ENCODE peak calls at places on chromosome 18, in seven cellular contexts. F, U, K, C, O, V and A are unnamed samples.
A peak's percentile ranks its signal among the peaks of the same experiment; 100 is the strongest.

GRCh38 chr18:66900837-66901236 is 296.9 kb upstream of the CDH19 start:
- DNase-seq in C (no peak), F (no peak), O (no peak), K (no peak), U (no peak), V (no peak), A (no peak)

GRCh38 chr18:46555724-46556123 is 101.3 kb downstream of the LOXHD1 start:
- DNase-seq in V (no peak), O (peak; percentile 60), C (peak; percentile 3), F (peak; percentile 88), U (peak; percentile 34), K (no peak), A (no peak)

GRCh38 chr18:52667388-52667787 is 327.4 kb downstream of the DCC start:
- DNase-seq in V (no peak), F (no peak), C (no peak), O (no peak), K (no peak), U (no peak), A (no peak)

GRCh38 chr18:62400916-62401315 is 75.8 kb downstream of the TNFRSF11A start:
- DNase-seq in C (no peak), V (no peak), O (no peak), F (no peak), U (no peak), K (no peak), A (no peak)

GRCh38 chr18:50738103-50738757 is 81.6 kb downstream of the MRO start:
- DNase-seq in O (no peak), U (no peak), V (no peak), F (no peak), K (no peak), C (no peak), A (no peak)

GRCh38 chr18:24268784-24269550 is 128.7 kb downstream of the OSBPL1A start:
- DNase-seq in O (no peak), V (no peak), U (no peak), K (no peak), C (no peak), F (no peak), A (no peak)

GRCh38 chr18:22114526-22115321 is 54.7 kb upstream of the GATA6 start:
- DNase-seq in F (no peak), U (no peak), C (no peak), K (no peak), V (no peak), O (no peak), A (no peak)

GRCh38 chr18:32373995-32374394 is 96.7 kb downstream of the GAREM1 start:
- DNase-seq in C (peak; percentile 52), U (no peak), O (no peak), V (no peak), K (peak; percentile 47), F (no peak), A (no peak)

GRCh38 chr18:63762518-63762917 is 12.7 kb upstream of the SERPINB7 start:
- DNase-seq in C (peak; percentile 89), V (no peak), U (no peak), K (peak; percentile 45), O (no peak), F (no peak), A (no peak)

GRCh38 chr18:72833471-72833870 is 34.3 kb downstream of the NETO1 start:
- DNase-seq in F (no peak), C (no peak), O (no peak), U (no peak), V (no peak), K (peak; percentile 37), A (no peak)

GRCh38 chr18:11671156-11671555 is 17.9 kb upstream of the GNAL start:
- DNase-seq in K (no peak), U (no peak), F (peak; percentile 21), V (no peak), O (no peak), C (no peak), A (no peak)

GRCh38 chr18:25230658-25231326 is 121.2 kb downstream of the ZNF521 start:
- DNase-seq in K (peak; percentile 85), U (peak; percentile 75), V (peak; percentile 85), C (peak; percentile 90), O (peak; percentile 71), F (peak; percentile 45), A (no peak)

GRCh38 chr18:51153659-51154371 is 43.7 kb downstream of the MEX3C start:
- DNase-seq in C (no peak), K (no peak), F (no peak), U (no peak), O (peak; percentile 96), V (no peak), A (peak; percentile 75)

GRCh38 chr18:4236940-4237686 is 218.0 kb downstream of the DLGAP1 start:
- DNase-seq in K (no peak), F (peak; percentile 51), C (no peak), O (no peak), U (no peak), V (no peak), A (no peak)

GRCh38 chr18:75165926-75166325 is 43.0 kb downstream of the PTGR3 start:
- DNase-seq in U (no peak), V (no peak), K (no peak), C (no peak), F (no peak), O (no peak), A (no peak)

GRCh38 chr18:55326134-55326533 is 261.9 kb downstream of the TCF4 start:
- DNase-seq in F (no peak), K (no peak), V (no peak), C (no peak), U (no peak), O (no peak), A (no peak)

GRCh38 chr18:55322176-55322735 is 265.7 kb downstream of the TCF4 start:
- DNase-seq in O (peak; percentile 93), C (peak; percentile 96), F (peak; percentile 87), V (peak; percentile 91), U (peak; percentile 79), K (peak; percentile 93), A (peak; percentile 92)

GRCh38 chr18:55321268-55322175 is 266.5 kb downstream of the TCF4 start:
- DNase-seq in O (peak; percentile 94), U (peak; percentile 93), K (peak; percentile 87), V (peak; percentile 91), C (peak; percentile 89), F (peak; percentile 94), A (peak; percentile 84)

GRCh38 chr18:55323051-55323994 is 264.7 kb downstream of the TCF4 start:
- DNase-seq in U (no peak), C (peak; percentile 31), V (no peak), F (no peak), O (peak; percentile 24), K (no peak), A (no peak)

GRCh38 chr18:55324166-55324565 is 263.8 kb downstream of the TCF4 start:
- DNase-seq in K (no peak), V (no peak), F (no peak), O (no peak), C (no peak), U (no peak), A (no peak)
- H3K27ac ChIP-seq in K (no peak overlapping the region), V (peak overlapping the region; percentile 25), F (no peak overlapping the region), O (no peak overlapping the region), C (no peak overlapping the region), U (peak overlapping the region; percentile 99), A (peak overlapping the region; percentile 83)

DNA sequence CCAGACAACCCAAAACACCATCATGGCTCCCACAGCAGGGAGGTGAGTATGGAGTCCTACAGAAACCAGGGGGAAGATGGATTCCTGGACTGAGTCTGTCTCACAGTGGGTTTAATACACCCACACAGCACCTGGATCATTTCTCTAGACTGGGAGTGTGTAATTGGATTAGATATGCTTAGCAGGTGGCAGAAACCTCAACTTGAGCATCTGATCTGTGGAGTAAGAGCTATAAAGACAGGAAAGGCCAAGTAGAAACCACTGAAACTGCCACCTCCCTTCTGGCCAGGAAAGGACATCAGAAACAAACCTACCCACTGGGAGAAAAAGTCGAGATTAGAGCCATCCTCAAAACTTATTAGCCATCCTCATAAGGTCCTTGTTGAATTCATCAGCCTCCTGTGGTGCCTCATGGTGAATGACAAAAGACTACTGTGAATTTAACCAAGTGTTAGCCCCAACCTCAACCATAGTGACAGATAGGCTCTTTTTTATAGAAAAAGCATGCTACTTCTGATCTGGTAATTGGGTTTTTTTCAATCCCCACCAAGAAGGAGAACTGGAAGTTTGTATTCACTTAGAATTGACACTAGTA is 28.1 kb upstream of the CHST9 start:
- DNase-seq in K (no peak), V (no peak), O (peak; percentile 12), U (no peak), F (peak; percentile 53), C (no peak), A (no peak)
- H3K27ac ChIP-seq in K (no peak overlapping the region), V (no peak overlapping the region), O (no peak overlapping the region), U (no peak overlapping the region), F (no peak overlapping the region), C (no peak overlapping the region), A (no peak overlapping the region)

GRCh38 chr18:45112682-45113081 is 432.0 kb downstream of the SETBP1 start:
- DNase-seq in F (no peak), V (no peak), K (no peak), U (no peak), O (no peak), C (no peak), A (no peak)

GRCh38 chr18:45110577-45111506 is 430.2 kb downstream of the SETBP1 start:
- DNase-seq in V (peak; percentile 46), U (no peak), O (no peak), C (no peak), K (peak; percentile 53), F (no peak), A (no peak)

GRCh38 chr18:45108754-45109153 is 428.1 kb downstream of the SETBP1 start:
- DNase-seq in C (no peak), K (no peak), U (no peak), F (peak; percentile 49), O (no peak), V (no peak), A (no peak)

GRCh38 chr18:45109271-45109670 is 428.6 kb downstream of the SETBP1 start:
- DNase-seq in O (no peak), C (no peak), K (no peak), F (no peak), V (no peak), U (no peak), A (no peak)

DNA sequence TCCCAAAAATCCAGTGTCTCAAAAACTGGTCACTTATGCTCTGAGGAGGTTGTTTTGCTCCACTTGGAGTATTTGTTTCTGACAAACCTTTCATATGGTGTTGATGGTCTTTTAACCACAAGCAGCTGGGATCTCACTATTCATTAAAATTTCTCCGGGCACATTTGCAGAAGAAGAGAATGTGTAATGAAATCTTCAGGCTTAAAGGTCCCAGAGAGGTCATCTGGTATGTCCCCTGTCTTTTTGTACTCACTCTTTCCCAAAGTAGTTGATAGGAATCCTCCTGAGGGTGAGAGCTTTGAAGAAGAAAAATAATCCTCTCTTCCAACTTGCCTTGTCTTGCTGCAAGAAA is 430.8 kb downstream of the SETBP1 start:
- DNase-seq in V (no peak), F (no peak), O (no peak), U (no peak), K (no peak), C (no peak), A (no peak)
- H3K27ac ChIP-seq in V (no peak overlapping the region), F (no peak overlapping the region), O (no peak overlapping the region), U (peak overlapping the region; percentile 10), K (no peak overlapping the region), C (no peak overlapping the region), A (no peak overlapping the region)

DNA sequence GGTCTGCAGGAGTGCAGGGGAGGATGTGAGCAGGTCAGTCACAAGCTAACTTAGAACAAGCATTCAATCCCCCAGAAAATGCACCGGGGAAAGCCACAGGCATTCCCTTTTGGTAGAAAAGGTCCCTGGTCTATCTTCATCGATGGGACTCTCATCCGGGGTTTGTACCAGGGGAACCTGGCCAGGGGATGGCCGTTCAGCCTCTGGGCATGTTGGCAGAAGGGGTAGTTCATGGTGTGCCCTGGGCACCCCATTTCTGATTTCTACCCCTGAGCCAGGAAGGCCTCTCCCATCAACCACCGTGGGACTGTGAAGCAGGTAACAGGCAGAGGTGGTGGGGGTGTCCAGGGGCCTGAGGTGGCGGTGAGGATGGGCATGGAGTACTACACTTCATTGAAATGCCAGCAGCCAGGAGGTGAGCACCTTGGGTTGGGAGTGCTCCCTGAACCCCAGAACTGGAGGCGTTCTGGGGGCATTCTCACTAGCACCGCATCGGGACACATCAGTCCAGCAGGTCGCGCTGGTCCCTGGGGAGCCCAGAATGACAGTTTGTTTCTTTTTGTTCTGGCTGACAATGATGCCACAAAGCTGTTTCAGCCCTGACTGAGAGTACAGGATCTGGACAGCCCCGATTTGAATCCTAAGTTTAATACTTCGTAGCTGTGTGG is 172.3 kb downstream of the SMAD7 start:
- DNase-seq in V (no peak), O (no peak), C (no peak), U (no peak), F (no peak), K (no peak), A (no peak)
- H3K27ac ChIP-seq in V (peak overlapping the region; percentile 92), O (no peak overlapping the region), C (no peak overlapping the region), U (peak overlapping the region; percentile 73), F (no peak overlapping the region), K (no peak overlapping the region), A (no peak overlapping the region)